ENCODE peak calls at places on chromosomes 4 and X, in nine cellular contexts. L is IMR-90, Y is HFF-Myc, K is foreskin fibroblast, D is ovary, V is pancreas, I is Peyer's patch, S is left ventricle myocardium inferior, Z is K562. O is an unnamed sample.

GRCh38 chrX:21524008-21524407 is 134.1 kb downstream of the KLHL34 start:
- DNase-seq in S (no peak), V (no peak), K (peak), D (no peak), Z (no peak), I (no peak), Y (no peak), L (peak), O (no peak)

GRCh38 chr4:11037637-11038036 is 353.1 kb upstream of the CLNK start:
- DNase-seq in L (no peak), D (no peak), V (no peak), K (no peak), Y (no peak), I (no peak), S (no peak), Z (no peak), O (no peak)

GRCh38 chr4:122243785-122244184 is 91.7 kb downstream of the BLTP1 start:
- DNase-seq in Z (no peak), K (no peak), D (no peak), S (no peak), Y (no peak), V (no peak), L (no peak), I (no peak), O (no peak)

GRCh38 chr4:152534541-152535231 is 1.2 kb downstream of the FBXW7 start:
- DNase-seq in S (peak), I (peak), L (no peak), V (peak), K (no peak), Y (no peak), D (peak), Z (peak), O (no peak)

GRCh38 chrX:40096395-40097091 is 1.2 kb downstream of the BCOR start:
- DNase-seq in S (peak), V (peak), D (peak), Y (no peak), I (peak), Z (no peak), L (peak), K (no peak), O (no peak)

GRCh38 chrX:24979081-24979480 is 36.7 kb downstream of the ARX start:
- DNase-seq in Z (no peak), S (no peak), Y (no peak), D (no peak), K (no peak), V (no peak), L (peak), I (no peak), O (no peak)

GRCh38 chr4:26161030-26161824 is 159.6 kb upstream of the RBPJ start:
- DNase-seq in D (no peak), K (no peak), V (no peak), Y (no peak), I (no peak), Z (no peak), L (no peak), S (no peak), O (no peak)

GRCh38 chrX:154082396-154083133 is 15.0 kb downstream of the MECP2 start:
- DNase-seq in D (no peak), S (no peak), K (peak), Z (no peak), Y (peak), L (peak), I (no peak), V (no peak), O (no peak)

GRCh38 chr4:152689615-152690501 is 10.1 kb upstream of the TMEM154 start:
- DNase-seq in Z (no peak), L (no peak), D (no peak), K (no peak), S (no peak), I (no peak), Y (no peak), V (no peak), O (no peak)

GRCh38 chr4:88439161-88439760 is 17.7 kb upstream of the HERC5 start:
- DNase-seq in V (no peak), S (no peak), K (no peak), L (no peak), D (no peak), I (no peak), Z (no peak), Y (no peak), O (peak)

GRCh38 chrX:153649178-153649914 is 2.3 kb downstream of the DUSP9 start:
- DNase-seq in V (peak), L (no peak), S (no peak), D (peak), I (peak), Z (peak), Y (no peak), K (no peak), O (no peak)

GRCh38 chr4:14196141-14196540 is 568.6 kb upstream of the BOD1L1 start:
- DNase-seq in S (peak), L (peak), Z (peak), I (no peak), D (no peak), K (peak), V (peak), Y (no peak), O (peak)

GRCh38 chr4:140448162-140448561 is 20.7 kb upstream of the CLGN start:
- DNase-seq in Z (no peak), L (no peak), V (no peak), D (no peak), S (no peak), I (no peak), K (no peak), Y (no peak), O (no peak)

GRCh38 chr4:152935661-152936445 is at the start of gene FHDC1:
- DNase-seq in K (no peak), I (peak), D (peak), L (no peak), S (no peak), V (peak), Z (peak), Y (no peak), O (no peak)

GRCh38 chr4:42302348-42302747 is 94.9 kb upstream of the SHISA3 start:
- DNase-seq in Z (peak), I (no peak), V (no peak), S (no peak), L (peak), Y (no peak), K (no peak), D (no peak), O (no peak)

GRCh38 chrX:153941331-153942252 is 2.9 kb downstream of the RENBP start:
- DNase-seq in K (no peak), Y (no peak), I (no peak), S (no peak), D (no peak), L (no peak), Z (no peak), V (no peak), O (no peak)

GRCh38 chrX:96407501-96407900 is 277.1 kb upstream of the DIAPH2 start:
- DNase-seq in Y (no peak), I (no peak), S (no peak), K (peak), L (peak), V (peak), D (peak), Z (no peak), O (peak)

GRCh38 chr4:175440776-175441175 is 371.3 kb downstream of the GPM6A start:
- DNase-seq in S (no peak), L (no peak), Y (no peak), I (no peak), Z (no peak), D (no peak), V (no peak), K (no peak), O (no peak)

DNA sequence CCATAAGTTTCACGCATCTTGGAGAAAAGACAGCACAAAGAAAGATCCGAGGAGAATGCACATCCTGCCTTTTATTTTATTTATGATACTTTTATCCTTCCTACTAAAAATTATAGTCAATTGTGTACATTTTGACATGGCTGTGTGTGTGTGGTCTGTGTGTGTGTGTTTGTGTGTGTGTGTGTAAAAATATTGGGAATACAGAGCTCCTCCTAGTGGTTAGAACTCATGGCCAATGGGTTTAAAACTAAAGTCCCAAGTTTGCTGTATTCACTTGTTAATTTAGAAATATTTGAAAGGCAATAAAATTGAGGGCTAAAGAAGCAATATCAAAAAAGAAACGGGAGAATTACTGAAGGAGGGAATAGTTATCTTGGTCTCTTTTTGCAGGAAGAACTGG is 47.5 kb downstream of the NKX6-1 start:
- DNase-seq in Z (no peak), V (no peak), I (no peak), L (no peak), D (no peak), Y (no peak), K (no peak), S (no peak), O (no peak)
- TF ChIP-seq CTCF in Z (peak), V (no peak), I (no peak), L (peak), D (no peak), Y (peak), K (peak), S (peak), O (peak)

GRCh38 chrX:9211269-9211668 is 177.3 kb upstream of the FAM9B start:
- DNase-seq in I (no peak), L (no peak), Z (no peak), D (no peak), S (no peak), V (no peak), Y (no peak), K (no peak), O (no peak)

GRCh38 chrX:9204560-9204959 is 170.6 kb upstream of the FAM9B start:
- DNase-seq in Z (no peak), L (peak), Y (no peak), S (no peak), D (no peak), V (no peak), I (no peak), K (peak), O (no peak)

GRCh38 chrX:9205599-9206223 is 171.8 kb upstream of the FAM9B start:
- DNase-seq in V (no peak), K (no peak), L (no peak), D (no peak), Z (no peak), S (no peak), Y (no peak), I (no peak), O (no peak)

DNA sequence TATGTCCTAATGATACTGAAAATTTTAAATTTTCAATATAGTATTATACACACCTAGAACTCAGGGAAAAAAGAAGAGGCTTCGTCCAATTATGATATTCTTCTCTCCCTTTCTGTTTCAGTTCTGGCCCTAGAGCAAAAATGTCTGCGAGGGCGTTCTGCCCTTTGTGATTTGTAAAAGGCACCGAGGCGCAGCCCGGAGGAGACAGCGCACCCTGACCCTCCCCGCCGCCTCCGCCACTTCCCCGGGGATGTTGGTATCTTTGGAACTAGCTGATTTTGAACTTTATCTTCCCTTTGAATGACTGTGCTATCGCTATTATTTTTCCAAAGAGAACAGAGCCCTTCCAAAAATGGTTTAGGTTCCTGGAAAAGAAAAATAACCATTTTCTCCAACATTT is 173.2 kb upstream of the FAM9B start:
- DNase-seq in Y (no peak), I (no peak), V (no peak), Z (no peak), S (no peak), D (peak), L (peak), K (no peak), O (no peak)
- H3K4me3 ChIP-seq in Y (no peak), I (no peak), V (no peak), Z (no peak), S (no peak), D (no peak), L (peak), K (no peak), O (no peak)

DNA sequence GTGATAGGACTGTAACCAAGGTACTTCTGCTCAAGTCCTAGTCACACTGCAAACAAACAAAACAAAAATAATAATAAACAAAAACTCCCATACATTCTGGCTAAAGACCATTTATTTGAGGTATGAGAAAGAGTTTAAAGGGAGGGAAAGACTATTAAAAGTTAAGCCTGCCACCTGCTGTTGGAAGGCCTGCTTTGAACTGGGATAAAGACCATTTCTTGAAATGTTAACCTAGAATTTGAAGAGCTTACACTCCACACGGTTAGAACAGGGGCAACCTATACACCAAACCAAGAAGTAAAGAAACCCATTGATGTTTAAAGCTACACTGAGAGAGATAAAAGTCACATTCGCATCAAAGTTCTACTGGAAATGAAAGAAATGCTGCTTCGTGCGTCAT is 548.7 kb upstream of the DIPK2B start:
- DNase-seq in L (no peak), V (no peak), Y (no peak), K (no peak), Z (no peak), I (no peak), D (peak), S (no peak), O (no peak)
- TF ChIP-seq CTCF in L (peak), V (no peak), Y (peak), K (no peak), Z (no peak), I (no peak), D (no peak), S (peak), O (peak)

GRCh38 chr4:132592850-132593249 is 556.2 kb upstream of the PCDH10 start:
- DNase-seq in I (no peak), Y (no peak), Z (no peak), K (no peak), V (no peak), L (no peak), D (no peak), S (no peak), O (no peak)
- H3K4me3 ChIP-seq in I (no peak), Y (no peak), Z (no peak), K (no peak), V (no peak), L (no peak), D (no peak), S (no peak), O (no peak)

DNA sequence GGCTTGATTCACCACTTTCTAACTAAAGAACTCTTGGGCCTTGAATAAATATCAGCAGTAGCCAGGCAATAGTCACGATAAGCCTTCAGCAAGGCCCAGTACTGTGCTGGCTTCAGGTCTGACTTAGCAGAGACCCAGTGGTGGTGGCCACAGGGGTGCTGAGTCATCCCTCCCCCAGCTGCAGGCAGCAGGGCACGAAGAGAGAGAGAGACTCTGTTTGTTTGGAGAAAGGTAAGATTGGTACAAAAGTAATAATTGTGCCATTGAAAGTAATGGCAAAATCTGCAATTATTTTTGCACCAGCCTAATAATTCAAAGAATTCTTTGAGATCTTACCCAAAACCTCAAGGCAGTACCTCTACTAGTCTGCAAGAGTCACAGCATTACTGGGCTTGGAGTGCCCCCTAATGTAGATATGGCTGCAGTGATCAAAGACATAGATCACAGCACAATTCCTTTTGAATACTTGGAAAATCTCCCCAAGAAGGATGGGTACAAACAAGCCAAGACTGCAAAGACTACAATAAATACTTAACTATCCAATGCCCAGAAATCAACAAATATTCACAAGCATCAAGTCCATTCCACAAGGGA is 159.5 kb upstream of the USP38 start:
- DNase-seq in Y (no peak), I (no peak), K (peak), Z (no peak), V (no peak), D (peak), S (no peak), L (peak), O (peak)
- TF ChIP-seq CTCF in Y (peak), I (no peak), K (peak), Z (peak), V (no peak), D (peak), S (peak), L (peak), O (peak)

GRCh38 chrX:77446840-77447239 is 349 bp upstream of the FGF16 start:
- DNase-seq in K (no peak), I (no peak), Y (no peak), L (no peak), S (no peak), D (no peak), Z (no peak), V (no peak), O (no peak)

GRCh38 chrX:77447339-77448149 is at the start of gene FGF16:
- DNase-seq in V (no peak), S (no peak), Y (no peak), L (no peak), D (no peak), I (no peak), Z (no peak), K (no peak), O (no peak)

GRCh38 chrX:77444075-77444474 is 3.1 kb upstream of the FGF16 start:
- DNase-seq in Y (no peak), V (no peak), K (no peak), Z (no peak), D (no peak), S (no peak), L (no peak), I (no peak), O (no peak)

GRCh38 chrX:77448170-77448569 is 981 bp downstream of the FGF16 start:
- DNase-seq in L (no peak), D (no peak), Z (no peak), Y (no peak), V (no peak), S (no peak), I (no peak), K (no peak), O (no peak)

GRCh38 chrX:77446029-77446585 is 1.1 kb upstream of the FGF16 start:
- DNase-seq in Z (no peak), L (no peak), S (peak), V (no peak), Y (no peak), D (no peak), I (peak), K (no peak), O (no peak)
- H3K4me3 ChIP-seq in Z (no peak), L (no peak), S (peak), V (peak), Y (peak), D (no peak), I (peak), K (peak), O (peak)